ENCODE peak calls at places on chromosome 16, in eight cellular contexts. B is HEK293T; V is hypothalamus; Z is stimulated activated CD8-positive, alpha-beta memory T cell treated with anti-CD3 and anti-CD28 coated beads, Interleukin-4, amount 100 ng/mL, for 4 hours; K is lower leg skin; H is fibroblast of the aortic adventitia; N is mesothelial cell of epicardium; R is NCI-H460. A is an unnamed sample.

GRCh38 chr16:60107467-60107866 is 1373.4 kb upstream of the GOT2 start:
- DNase-seq in B (no peak), V (no peak), Z (no peak), K (no peak), H (no peak), N (no peak), R (no peak), A (no peak)

GRCh38 chr16:7284780-7285179 is 47.9 kb upstream of the RBFOX1 start:
- DNase-seq in B (no peak), V (no peak), Z (no peak), K (no peak), H (no peak), N (no peak), R (no peak), A (no peak)

GRCh38 chr16:180921-181667 is 835 bp downstream of the HBQ1 start:
- DNase-seq in B (peak), V (peak), Z (peak), K (peak), H (peak), N (peak), R (peak), A (peak)

GRCh38 chr16:55622930-55623561 is 32.7 kb upstream of the SLC6A2 start:
- DNase-seq in B (peak), V (no peak), Z (no peak), K (no peak), H (no peak), N (no peak), R (no peak), A (peak)

GRCh38 chr16:19559242-19559910 is 3.9 kb downstream of the VPS35L start:
- DNase-seq in B (peak), V (peak), Z (no peak), K (no peak), H (peak), N (no peak), R (peak), A (peak)

GRCh38 chr16:8646271-8646670 is 24.8 kb downstream of the METTL22 start:
- DNase-seq in B (no peak), V (no peak), Z (no peak), K (no peak), H (no peak), N (no peak), R (no peak), A (no peak)

GRCh38 chr16:58236831-58237230 is 38.9 kb upstream of the CSNK2A2 start:
- DNase-seq in B (no peak), V (no peak), Z (no peak), K (no peak), H (no peak), N (no peak), R (no peak), A (no peak)

GRCh38 chr16:72963508-72963907 is 84.4 kb downstream of the ZFHX3 start:
- DNase-seq in B (no peak), V (no peak), Z (no peak), K (no peak), H (no peak), N (no peak), R (no peak), A (no peak)

GRCh38 chr16:9793623-9794022 is 388.6 kb downstream of the GRIN2A start:
- DNase-seq in B (no peak), V (no peak), Z (no peak), K (no peak), H (no peak), N (no peak), R (no peak), A (no peak)

GRCh38 chr16:6335072-6335471 is 997.6 kb upstream of the RBFOX1 start:
- DNase-seq in B (peak), V (no peak), Z (no peak), K (no peak), H (no peak), N (no peak), R (no peak), A (peak)

GRCh38 chr16:2226245-2226793 is 2.9 kb downstream of the E4F1 start:
- DNase-seq in B (no peak), V (no peak), Z (no peak), K (no peak), H (no peak), N (no peak), R (no peak), A (no peak)

GRCh38 chr16:75483222-75483621 is 12.0 kb downstream of the CHST6 start:
- DNase-seq in B (no peak), V (no peak), Z (no peak), K (no peak), H (no peak), N (no peak), R (no peak), A (no peak)

GRCh38 chr16:72224260-72224768 is 52.4 kb upstream of the PMFBP1 start:
- DNase-seq in B (no peak), V (no peak), Z (no peak), K (no peak), H (no peak), N (no peak), R (no peak), A (no peak)

GRCh38 chr16:67741118-67741517 is 22.0 kb upstream of the GFOD2 start:
- DNase-seq in B (no peak), V (no peak), Z (no peak), K (no peak), H (no peak), N (no peak), R (no peak), A (no peak)

GRCh38 chr16:13471036-13471435 is 448.9 kb upstream of the ERCC4 start:
- DNase-seq in B (no peak), V (no peak), Z (no peak), K (no peak), H (no peak), N (no peak), R (no peak), A (no peak)

GRCh38 chr16:82523786-82524185 is 103.0 kb upstream of the CDH13 start:
- DNase-seq in B (no peak), V (no peak), Z (no peak), K (no peak), H (no peak), N (no peak), R (no peak), A (no peak)

GRCh38 chr16:50474138-50474537 is 74.1 kb upstream of the NKD1 start:
- DNase-seq in B (no peak), V (no peak), Z (no peak), K (no peak), H (no peak), N (no peak), R (no peak), A (no peak)

GRCh38 chr16:53775821-53776431 is 72.0 kb downstream of the FTO start:
- DNase-seq in B (no peak), V (no peak), Z (no peak), K (peak), H (peak), N (no peak), R (peak), A (no peak)

GRCh38 chr16:9772526-9772925 is 409.7 kb downstream of the GRIN2A start:
- DNase-seq in B (no peak), V (no peak), Z (no peak), K (no peak), H (no peak), N (no peak), R (no peak), A (no peak)

GRCh38 chr16:75265911-75266701 is 14.7 kb upstream of the BCAR1 start:
- DNase-seq in B (peak), V (peak), Z (no peak), K (no peak), H (peak), N (no peak), R (peak), A (peak)

A was measured in WERI-Rb-1.